ENCODE peak calls at places on chromosomes 16 and 17, in five cellular contexts. One of them, this sample, is unnamed.

GRCh38 chr16:84692451-84692850 is 7.3 kb upstream of the USP10 start:
- DNase-seq in A549: no peak
- DNase-seq in AG08395: no peak
- DNase-seq in AG09319: no peak
- DNase-seq in lower leg skin: no peak
- DNase-seq in this sample: no peak

GRCh38 chr17:5583426-5584382 is 605 bp downstream of the NLRP1 start:
- DNase-seq in A549: no peak
- DNase-seq in AG08395: peak; percentile 46
- DNase-seq in AG09319: no peak
- DNase-seq in lower leg skin: peak; percentile 41
- DNase-seq in this sample: peak; percentile 70

GRCh38 chr16:48687421-48688038 is 77.5 kb upstream of the N4BP1 start:
- DNase-seq in A549: peak; percentile 83
- DNase-seq in AG08395: peak; percentile 85
- DNase-seq in AG09319: peak; percentile 24
- DNase-seq in lower leg skin: no peak
- DNase-seq in this sample: peak; percentile 88

GRCh38 chr16:89375021-89375420 is 115.3 kb downstream of the ANKRD11 start:
- DNase-seq in A549: no peak
- DNase-seq in AG08395: no peak
- DNase-seq in AG09319: no peak
- DNase-seq in lower leg skin: no peak
- DNase-seq in this sample: no peak

GRCh38 chr17:77498875-77499698 is 358.3 kb downstream of the SEC14L1 start:
- DNase-seq in A549: no peak
- DNase-seq in AG08395: no peak
- DNase-seq in AG09319: no peak
- DNase-seq in lower leg skin: no peak
- DNase-seq in this sample: no peak

GRCh38 chr17:48970865-48971687 is 2.7 kb upstream of the GIP start:
- DNase-seq in A549: no peak
- DNase-seq in AG08395: no peak
- DNase-seq in AG09319: no peak
- DNase-seq in lower leg skin: no peak
- DNase-seq in this sample: no peak

GRCh38 chr17:76382803-76383644 is 1.4 kb upstream of the SPHK1 start:
- DNase-seq in A549: peak; percentile 87
- DNase-seq in AG08395: peak; percentile 63
- DNase-seq in AG09319: no peak
- DNase-seq in lower leg skin: peak; percentile 47
- DNase-seq in this sample: peak; percentile 79

GRCh38 chr16:8727857-8728618 is 53.6 kb downstream of the ABAT start:
- DNase-seq in A549: no peak
- DNase-seq in AG08395: no peak
- DNase-seq in AG09319: no peak
- DNase-seq in lower leg skin: no peak
- DNase-seq in this sample: no peak

GRCh38 chr16:19377864-19378263 is 39.8 kb upstream of the TMC5 start:
- DNase-seq in A549: no peak
- DNase-seq in AG08395: no peak
- DNase-seq in AG09319: no peak
- DNase-seq in lower leg skin: no peak
- DNase-seq in this sample: no peak

GRCh38 chr16:57091990-57092785 is at the start of gene CPNE2:
- DNase-seq in A549: peak; percentile 71
- DNase-seq in AG08395: peak; percentile 63
- DNase-seq in AG09319: no peak
- DNase-seq in lower leg skin: no peak
- DNase-seq in this sample: peak; percentile 83

GRCh38 chr17:61285483-61286320 is 113.9 kb upstream of the TBX2 start:
- DNase-seq in A549: no peak
- DNase-seq in AG08395: peak; percentile 46
- DNase-seq in AG09319: no peak
- DNase-seq in lower leg skin: no peak
- DNase-seq in this sample: peak; percentile 39

GRCh38 chr16:22694887-22695382 is 119.0 kb upstream of the HS3ST2 start:
- DNase-seq in A549: no peak
- DNase-seq in AG08395: peak; percentile 98
- DNase-seq in AG09319: peak; percentile 36
- DNase-seq in lower leg skin: peak; percentile 25
- DNase-seq in this sample: peak; percentile 95

GRCh38 chr17:40355123-40355803 is 9.3 kb downstream of the GJD3 start:
- DNase-seq in A549: peak; percentile 97
- DNase-seq in AG08395: peak; percentile 87
- DNase-seq in AG09319: no peak
- DNase-seq in lower leg skin: no peak
- DNase-seq in this sample: peak; percentile 90

GRCh38 chr17:31573047-31573446 is 181.6 kb downstream of the RAB11FIP4 start:
- DNase-seq in A549: no peak
- DNase-seq in AG08395: no peak
- DNase-seq in AG09319: no peak
- DNase-seq in lower leg skin: no peak
- DNase-seq in this sample: no peak

GRCh38 chr17:71985111-71986039 is 135.4 kb upstream of the SOX9 start:
- DNase-seq in A549: no peak
- DNase-seq in AG08395: no peak
- DNase-seq in AG09319: no peak
- DNase-seq in lower leg skin: no peak
- DNase-seq in this sample: no peak

This sample was measured in AG20443.